ENCODE peak calls at places on chromosomes 13 and 19, in nine cellular contexts. One of them, this sample, is unnamed.

GRCh38 chr19:21568816-21569496 is 63.6 kb downstream of the ZNF429 start:
- DNase-seq in endothelial cell: no peak
- DNase-seq in left lung: peak; percentile 90
- DNase-seq in D341Med: no peak
- DNase-seq in neural progenitor cell: no peak
- DNase-seq in activated naive CD8-positive, alpha-beta T cell treated with anti-CD3 and anti-CD28 coated beads for 36 hours: peak; percentile 78
- DNase-seq in choroid plexus epithelial cell: peak; percentile 56
- DNase-seq in NCI-H187 treated with DMSO at 0.1 percent for 48 hours: no peak
- DNase-seq in left ventricle myocardium superior: peak; percentile 89
- DNase-seq in this sample: peak; percentile 89

GRCh38 chr13:98144501-98145350 is 1.8 kb downstream of the FARP1 start:
- DNase-seq in endothelial cell: peak; percentile 23
- DNase-seq in left lung: no peak
- DNase-seq in D341Med: no peak
- DNase-seq in neural progenitor cell: peak; percentile 81
- DNase-seq in activated naive CD8-positive, alpha-beta T cell treated with anti-CD3 and anti-CD28 coated beads for 36 hours: no peak
- DNase-seq in choroid plexus epithelial cell: peak; percentile 63
- DNase-seq in NCI-H187 treated with DMSO at 0.1 percent for 48 hours: peak; percentile 49
- DNase-seq in left ventricle myocardium superior: no peak
- DNase-seq in this sample: peak; percentile 46

GRCh38 chr13:106958690-106959089 is 390.8 kb upstream of the ARGLU1 start:
- DNase-seq in endothelial cell: no peak
- DNase-seq in left lung: no peak
- DNase-seq in D341Med: no peak
- DNase-seq in neural progenitor cell: no peak
- DNase-seq in activated naive CD8-positive, alpha-beta T cell treated with anti-CD3 and anti-CD28 coated beads for 36 hours: no peak
- DNase-seq in choroid plexus epithelial cell: no peak
- DNase-seq in NCI-H187 treated with DMSO at 0.1 percent for 48 hours: no peak
- DNase-seq in left ventricle myocardium superior: no peak
- DNase-seq in this sample: no peak

GRCh38 chr13:77698211-77699058 is 948 bp downstream of the SLAIN1 start:
- DNase-seq in endothelial cell: peak; percentile 39
- DNase-seq in left lung: peak; percentile 36
- DNase-seq in D341Med: peak; percentile 77
- DNase-seq in neural progenitor cell: peak; percentile 73
- DNase-seq in activated naive CD8-positive, alpha-beta T cell treated with anti-CD3 and anti-CD28 coated beads for 36 hours: peak; percentile 46
- DNase-seq in choroid plexus epithelial cell: no peak
- DNase-seq in NCI-H187 treated with DMSO at 0.1 percent for 48 hours: peak; percentile 15
- DNase-seq in left ventricle myocardium superior: peak; percentile 50
- DNase-seq in this sample: no peak

GRCh38 chr13:51781246-51782022 is 22.5 kb downstream of the DHRS12 start:
- DNase-seq in endothelial cell: no peak
- DNase-seq in left lung: no peak
- DNase-seq in D341Med: peak; percentile 75
- DNase-seq in neural progenitor cell: peak; percentile 64
- DNase-seq in activated naive CD8-positive, alpha-beta T cell treated with anti-CD3 and anti-CD28 coated beads for 36 hours: no peak
- DNase-seq in choroid plexus epithelial cell: peak; percentile 57
- DNase-seq in NCI-H187 treated with DMSO at 0.1 percent for 48 hours: no peak
- DNase-seq in left ventricle myocardium superior: peak; percentile 47
- DNase-seq in this sample: no peak

GRCh38 chr19:5407356-5407755 is 47.9 kb upstream of the ZNRF4 start:
- DNase-seq in endothelial cell: no peak
- DNase-seq in left lung: no peak
- DNase-seq in D341Med: no peak
- DNase-seq in neural progenitor cell: peak; percentile 49
- DNase-seq in activated naive CD8-positive, alpha-beta T cell treated with anti-CD3 and anti-CD28 coated beads for 36 hours: no peak
- DNase-seq in choroid plexus epithelial cell: peak; percentile 28
- DNase-seq in NCI-H187 treated with DMSO at 0.1 percent for 48 hours: no peak
- DNase-seq in left ventricle myocardium superior: no peak
- DNase-seq in this sample: no peak

GRCh38 chr19:56156768-56157167 is 15.7 kb downstream of the ZNF444 start:
- DNase-seq in endothelial cell: no peak
- DNase-seq in left lung: no peak
- DNase-seq in D341Med: no peak
- DNase-seq in neural progenitor cell: no peak
- DNase-seq in activated naive CD8-positive, alpha-beta T cell treated with anti-CD3 and anti-CD28 coated beads for 36 hours: no peak
- DNase-seq in choroid plexus epithelial cell: no peak
- DNase-seq in NCI-H187 treated with DMSO at 0.1 percent for 48 hours: no peak
- DNase-seq in left ventricle myocardium superior: peak; percentile 51
- DNase-seq in this sample: no peak

GRCh38 chr13:51681037-51681678 is 96.9 kb downstream of the WDFY2 start:
- DNase-seq in endothelial cell: no peak
- DNase-seq in left lung: no peak
- DNase-seq in D341Med: no peak
- DNase-seq in neural progenitor cell: no peak
- DNase-seq in activated naive CD8-positive, alpha-beta T cell treated with anti-CD3 and anti-CD28 coated beads for 36 hours: no peak
- DNase-seq in choroid plexus epithelial cell: peak; percentile 77
- DNase-seq in NCI-H187 treated with DMSO at 0.1 percent for 48 hours: no peak
- DNase-seq in left ventricle myocardium superior: no peak
- DNase-seq in this sample: peak; percentile 86

GRCh38 chr19:418761-419632 is 10.1 kb upstream of the C2CD4C start:
- DNase-seq in endothelial cell: no peak
- DNase-seq in left lung: peak; percentile 22
- DNase-seq in D341Med: no peak
- DNase-seq in neural progenitor cell: no peak
- DNase-seq in activated naive CD8-positive, alpha-beta T cell treated with anti-CD3 and anti-CD28 coated beads for 36 hours: no peak
- DNase-seq in choroid plexus epithelial cell: no peak
- DNase-seq in NCI-H187 treated with DMSO at 0.1 percent for 48 hours: no peak
- DNase-seq in left ventricle myocardium superior: no peak
- DNase-seq in this sample: no peak

GRCh38 chr19:50803633-50804419 is 13.6 kb downstream of the ACP4 start:
- DNase-seq in endothelial cell: peak; percentile 40
- DNase-seq in left lung: no peak
- DNase-seq in D341Med: peak; percentile 73
- DNase-seq in neural progenitor cell: peak; percentile 83
- DNase-seq in activated naive CD8-positive, alpha-beta T cell treated with anti-CD3 and anti-CD28 coated beads for 36 hours: peak; percentile 52
- DNase-seq in choroid plexus epithelial cell: peak; percentile 22
- DNase-seq in NCI-H187 treated with DMSO at 0.1 percent for 48 hours: no peak
- DNase-seq in left ventricle myocardium superior: no peak
- DNase-seq in this sample: no peak

GRCh38 chr13:109883181-109884180 is 97.1 kb upstream of the IRS2 start:
- DNase-seq in endothelial cell: no peak
- DNase-seq in left lung: no peak
- DNase-seq in D341Med: no peak
- DNase-seq in neural progenitor cell: no peak
- DNase-seq in activated naive CD8-positive, alpha-beta T cell treated with anti-CD3 and anti-CD28 coated beads for 36 hours: no peak
- DNase-seq in choroid plexus epithelial cell: no peak
- DNase-seq in NCI-H187 treated with DMSO at 0.1 percent for 48 hours: peak; percentile 56
- DNase-seq in left ventricle myocardium superior: no peak
- DNase-seq in this sample: no peak

GRCh38 chr13:51935326-51936171 is 73.8 kb downstream of the CCDC70 start:
- DNase-seq in endothelial cell: peak; percentile 55
- DNase-seq in left lung: no peak
- DNase-seq in D341Med: peak; percentile 55
- DNase-seq in neural progenitor cell: peak; percentile 61
- DNase-seq in activated naive CD8-positive, alpha-beta T cell treated with anti-CD3 and anti-CD28 coated beads for 36 hours: no peak
- DNase-seq in choroid plexus epithelial cell: peak; percentile 9
- DNase-seq in NCI-H187 treated with DMSO at 0.1 percent for 48 hours: no peak
- DNase-seq in left ventricle myocardium superior: no peak
- DNase-seq in this sample: no peak

GRCh38 chr13:36166051-36166450 is 34.9 kb upstream of the DCLK1 start:
- DNase-seq in endothelial cell: no peak
- DNase-seq in left lung: no peak
- DNase-seq in D341Med: no peak
- DNase-seq in neural progenitor cell: no peak
- DNase-seq in activated naive CD8-positive, alpha-beta T cell treated with anti-CD3 and anti-CD28 coated beads for 36 hours: no peak
- DNase-seq in choroid plexus epithelial cell: no peak
- DNase-seq in NCI-H187 treated with DMSO at 0.1 percent for 48 hours: no peak
- DNase-seq in left ventricle myocardium superior: no peak
- DNase-seq in this sample: no peak

GRCh38 chr19:45294291-45295029 is 28.2 kb downstream of the CKM start:
- DNase-seq in endothelial cell: no peak
- DNase-seq in left lung: no peak
- DNase-seq in D341Med: no peak
- DNase-seq in neural progenitor cell: no peak
- DNase-seq in activated naive CD8-positive, alpha-beta T cell treated with anti-CD3 and anti-CD28 coated beads for 36 hours: no peak
- DNase-seq in choroid plexus epithelial cell: no peak
- DNase-seq in NCI-H187 treated with DMSO at 0.1 percent for 48 hours: no peak
- DNase-seq in left ventricle myocardium superior: peak; percentile 74
- DNase-seq in this sample: no peak

GRCh38 chr13:41075034-41075433 is 13.7 kb downstream of the WBP4 start:
- DNase-seq in endothelial cell: peak; percentile 19
- DNase-seq in left lung: no peak
- DNase-seq in D341Med: peak; percentile 57
- DNase-seq in neural progenitor cell: peak; percentile 46
- DNase-seq in activated naive CD8-positive, alpha-beta T cell treated with anti-CD3 and anti-CD28 coated beads for 36 hours: no peak
- DNase-seq in choroid plexus epithelial cell: peak; percentile 69
- DNase-seq in NCI-H187 treated with DMSO at 0.1 percent for 48 hours: no peak
- DNase-seq in left ventricle myocardium superior: no peak
- DNase-seq in this sample: no peak

GRCh38 chr13:95256086-95256485 is 45.2 kb downstream of the ABCC4 start:
- DNase-seq in endothelial cell: no peak
- DNase-seq in left lung: no peak
- DNase-seq in D341Med: no peak
- DNase-seq in neural progenitor cell: no peak
- DNase-seq in activated naive CD8-positive, alpha-beta T cell treated with anti-CD3 and anti-CD28 coated beads for 36 hours: no peak
- DNase-seq in choroid plexus epithelial cell: peak; percentile 93
- DNase-seq in NCI-H187 treated with DMSO at 0.1 percent for 48 hours: no peak
- DNase-seq in left ventricle myocardium superior: no peak
- DNase-seq in this sample: peak; percentile 99

GRCh38 chr19:30666301-30666803 is 294.2 kb downstream of the ZNF536 start:
- DNase-seq in endothelial cell: peak; percentile 76
- DNase-seq in left lung: no peak
- DNase-seq in D341Med: peak; percentile 76
- DNase-seq in neural progenitor cell: peak; percentile 80
- DNase-seq in activated naive CD8-positive, alpha-beta T cell treated with anti-CD3 and anti-CD28 coated beads for 36 hours: peak; percentile 23
- DNase-seq in choroid plexus epithelial cell: peak; percentile 49
- DNase-seq in NCI-H187 treated with DMSO at 0.1 percent for 48 hours: no peak
- DNase-seq in left ventricle myocardium superior: peak; percentile 66
- DNase-seq in this sample: no peak

GRCh38 chr13:46554971-46555370 is 2.0 kb downstream of the LRCH1 start:
- DNase-seq in endothelial cell: no peak
- DNase-seq in left lung: no peak
- DNase-seq in D341Med: no peak
- DNase-seq in neural progenitor cell: no peak
- DNase-seq in activated naive CD8-positive, alpha-beta T cell treated with anti-CD3 and anti-CD28 coated beads for 36 hours: no peak
- DNase-seq in choroid plexus epithelial cell: no peak
- DNase-seq in NCI-H187 treated with DMSO at 0.1 percent for 48 hours: no peak
- DNase-seq in left ventricle myocardium superior: no peak
- DNase-seq in this sample: no peak

GRCh38 chr19:14782978-14783545 is 4.7 kb upstream of the ADGRE2 start:
- DNase-seq in endothelial cell: no peak
- DNase-seq in left lung: no peak
- DNase-seq in D341Med: no peak
- DNase-seq in neural progenitor cell: no peak
- DNase-seq in activated naive CD8-positive, alpha-beta T cell treated with anti-CD3 and anti-CD28 coated beads for 36 hours: no peak
- DNase-seq in choroid plexus epithelial cell: no peak
- DNase-seq in NCI-H187 treated with DMSO at 0.1 percent for 48 hours: no peak
- DNase-seq in left ventricle myocardium superior: no peak
- DNase-seq in this sample: no peak

GRCh38 chr13:36000028-36000427 is 131.2 kb downstream of the DCLK1 start:
- DNase-seq in endothelial cell: no peak
- DNase-seq in left lung: no peak
- DNase-seq in D341Med: no peak
- DNase-seq in neural progenitor cell: no peak
- DNase-seq in activated naive CD8-positive, alpha-beta T cell treated with anti-CD3 and anti-CD28 coated beads for 36 hours: no peak
- DNase-seq in choroid plexus epithelial cell: no peak
- DNase-seq in NCI-H187 treated with DMSO at 0.1 percent for 48 hours: no peak
- DNase-seq in left ventricle myocardium superior: no peak
- DNase-seq in this sample: no peak

GRCh38 chr13:23715762-23716235 is 145.6 kb downstream of the TNFRSF19 start:
- DNase-seq in endothelial cell: peak; percentile 49
- DNase-seq in left lung: no peak
- DNase-seq in D341Med: peak; percentile 81
- DNase-seq in neural progenitor cell: no peak
- DNase-seq in activated naive CD8-positive, alpha-beta T cell treated with anti-CD3 and anti-CD28 coated beads for 36 hours: no peak
- DNase-seq in choroid plexus epithelial cell: peak; percentile 58
- DNase-seq in NCI-H187 treated with DMSO at 0.1 percent for 48 hours: no peak
- DNase-seq in left ventricle myocardium superior: no peak
- DNase-seq in this sample: no peak